ENCODE peak calls at places on chromosomes 7 and 10, in nine cellular contexts. One of them, this sample, is unnamed.

GRCh38 chr10:79433324-79434222 is 11.9 kb downstream of the ZCCHC24 start:
- DNase-seq in foreskin fibroblast: no peak
- DNase-seq in fibroblast of pulmonary artery: no peak
- DNase-seq in neural crest cell: no peak
- DNase-seq in fibroblast of lung: no peak
- DNase-seq in left ventricle myocardium inferior: no peak
- DNase-seq in endothelial cell of umbilical vein: no peak
- DNase-seq in Calu3: no peak
- DNase-seq in uterus: peak
- DNase-seq in this sample: no peak

GRCh38 chr7:13016633-13017324 is 329.3 kb downstream of the ARL4A start:
- DNase-seq in fibroblast of pulmonary artery: peak
- DNase-seq in foreskin fibroblast: no peak
- DNase-seq in uterus: no peak
- DNase-seq in endothelial cell of umbilical vein: no peak
- DNase-seq in Calu3: no peak
- DNase-seq in fibroblast of lung: peak
- DNase-seq in neural crest cell: no peak
- DNase-seq in left ventricle myocardium inferior: no peak
- DNase-seq in this sample: no peak

GRCh38 chr7:133452611-133453010 is 199.7 kb downstream of the EXOC4 start:
- DNase-seq in fibroblast of lung: peak
- DNase-seq in neural crest cell: no peak
- DNase-seq in foreskin fibroblast: no peak
- DNase-seq in endothelial cell of umbilical vein: no peak
- DNase-seq in Calu3: no peak
- DNase-seq in left ventricle myocardium inferior: no peak
- DNase-seq in uterus: no peak
- DNase-seq in fibroblast of pulmonary artery: no peak
- DNase-seq in this sample: no peak

GRCh38 chr7:55065079-55065478 is 46.3 kb downstream of the EGFR start:
- DNase-seq in foreskin fibroblast: peak
- DNase-seq in left ventricle myocardium inferior: no peak
- DNase-seq in uterus: peak
- DNase-seq in neural crest cell: no peak
- DNase-seq in Calu3: peak
- DNase-seq in fibroblast of lung: peak
- DNase-seq in fibroblast of pulmonary artery: peak
- DNase-seq in endothelial cell of umbilical vein: peak
- DNase-seq in this sample: peak

GRCh38 chr10:132403511-132404168 is 6.6 kb downstream of the PWWP2B start:
- DNase-seq in fibroblast of lung: no peak
- DNase-seq in endothelial cell of umbilical vein: no peak
- DNase-seq in Calu3: peak
- DNase-seq in fibroblast of pulmonary artery: no peak
- DNase-seq in uterus: no peak
- DNase-seq in neural crest cell: no peak
- DNase-seq in foreskin fibroblast: no peak
- DNase-seq in left ventricle myocardium inferior: no peak
- DNase-seq in this sample: no peak

GRCh38 chr10:10796061-10796773 is 221.5 kb upstream of the CELF2 start:
- DNase-seq in endothelial cell of umbilical vein: peak
- DNase-seq in uterus: peak
- DNase-seq in fibroblast of lung: peak
- DNase-seq in neural crest cell: no peak
- DNase-seq in Calu3: no peak
- DNase-seq in fibroblast of pulmonary artery: peak
- DNase-seq in left ventricle myocardium inferior: no peak
- DNase-seq in foreskin fibroblast: no peak
- DNase-seq in this sample: no peak

GRCh38 chr10:6755891-6756460 is 175.9 kb upstream of the PRKCQ start:
- DNase-seq in fibroblast of lung: peak
- DNase-seq in endothelial cell of umbilical vein: peak
- DNase-seq in foreskin fibroblast: peak
- DNase-seq in neural crest cell: no peak
- DNase-seq in left ventricle myocardium inferior: no peak
- DNase-seq in uterus: no peak
- DNase-seq in Calu3: no peak
- DNase-seq in fibroblast of pulmonary artery: peak
- DNase-seq in this sample: peak

GRCh38 chr10:69801094-69801433 is 642 bp upstream of the COL13A1 start:
- DNase-seq in neural crest cell: peak
- DNase-seq in fibroblast of pulmonary artery: peak
- DNase-seq in endothelial cell of umbilical vein: peak
- DNase-seq in left ventricle myocardium inferior: peak
- DNase-seq in uterus: no peak
- DNase-seq in foreskin fibroblast: peak
- DNase-seq in fibroblast of lung: peak
- DNase-seq in Calu3: peak
- DNase-seq in this sample: no peak

GRCh38 chr7:45982912-45983719 is 62.0 kb upstream of the IGFBP3 start:
- DNase-seq in endothelial cell of umbilical vein: no peak
- DNase-seq in Calu3: no peak
- DNase-seq in foreskin fibroblast: no peak
- DNase-seq in uterus: no peak
- DNase-seq in left ventricle myocardium inferior: no peak
- DNase-seq in fibroblast of pulmonary artery: no peak
- DNase-seq in fibroblast of lung: no peak
- DNase-seq in neural crest cell: no peak
- DNase-seq in this sample: no peak

GRCh38 chr7:44755698-44756627 is 7.3 kb downstream of the ZMIZ2 start:
- DNase-seq in endothelial cell of umbilical vein: no peak
- DNase-seq in left ventricle myocardium inferior: no peak
- DNase-seq in neural crest cell: no peak
- DNase-seq in fibroblast of lung: no peak
- DNase-seq in uterus: no peak
- DNase-seq in Calu3: no peak
- DNase-seq in fibroblast of pulmonary artery: no peak
- DNase-seq in foreskin fibroblast: no peak
- DNase-seq in this sample: no peak

GRCh38 chr10:101495324-101495925 is 92.6 kb downstream of the POLL start:
- DNase-seq in endothelial cell of umbilical vein: peak
- DNase-seq in Calu3: peak
- DNase-seq in left ventricle myocardium inferior: no peak
- DNase-seq in neural crest cell: no peak
- DNase-seq in fibroblast of lung: peak
- DNase-seq in fibroblast of pulmonary artery: peak
- DNase-seq in uterus: no peak
- DNase-seq in foreskin fibroblast: peak
- DNase-seq in this sample: peak
- TF ChIP-seq CTCF in endothelial cell of umbilical vein: peak
- TF ChIP-seq CTCF in Calu3: no peak
- TF ChIP-seq CTCF in left ventricle myocardium inferior: peak
- TF ChIP-seq CTCF in neural crest cell: peak
- TF ChIP-seq CTCF in fibroblast of lung: peak
- TF ChIP-seq CTCF in fibroblast of pulmonary artery: peak
- TF ChIP-seq CTCF in uterus: no peak
- TF ChIP-seq CTCF in foreskin fibroblast: peak
- TF ChIP-seq CTCF in this sample: peak

GRCh38 chr10:93813507-93814465 is 56.0 kb downstream of the LGI1 start:
- DNase-seq in Calu3: peak
- DNase-seq in uterus: no peak
- DNase-seq in fibroblast of pulmonary artery: peak
- DNase-seq in endothelial cell of umbilical vein: peak
- DNase-seq in left ventricle myocardium inferior: peak
- DNase-seq in neural crest cell: peak
- DNase-seq in fibroblast of lung: peak
- DNase-seq in foreskin fibroblast: no peak
- DNase-seq in this sample: no peak
- TF ChIP-seq CTCF in Calu3: peak
- TF ChIP-seq CTCF in uterus: no peak
- TF ChIP-seq CTCF in fibroblast of pulmonary artery: peak
- TF ChIP-seq CTCF in endothelial cell of umbilical vein: peak
- TF ChIP-seq CTCF in left ventricle myocardium inferior: peak
- TF ChIP-seq CTCF in neural crest cell: peak
- TF ChIP-seq CTCF in fibroblast of lung: peak
- TF ChIP-seq CTCF in foreskin fibroblast: peak
- TF ChIP-seq CTCF in this sample: peak

DNA sequence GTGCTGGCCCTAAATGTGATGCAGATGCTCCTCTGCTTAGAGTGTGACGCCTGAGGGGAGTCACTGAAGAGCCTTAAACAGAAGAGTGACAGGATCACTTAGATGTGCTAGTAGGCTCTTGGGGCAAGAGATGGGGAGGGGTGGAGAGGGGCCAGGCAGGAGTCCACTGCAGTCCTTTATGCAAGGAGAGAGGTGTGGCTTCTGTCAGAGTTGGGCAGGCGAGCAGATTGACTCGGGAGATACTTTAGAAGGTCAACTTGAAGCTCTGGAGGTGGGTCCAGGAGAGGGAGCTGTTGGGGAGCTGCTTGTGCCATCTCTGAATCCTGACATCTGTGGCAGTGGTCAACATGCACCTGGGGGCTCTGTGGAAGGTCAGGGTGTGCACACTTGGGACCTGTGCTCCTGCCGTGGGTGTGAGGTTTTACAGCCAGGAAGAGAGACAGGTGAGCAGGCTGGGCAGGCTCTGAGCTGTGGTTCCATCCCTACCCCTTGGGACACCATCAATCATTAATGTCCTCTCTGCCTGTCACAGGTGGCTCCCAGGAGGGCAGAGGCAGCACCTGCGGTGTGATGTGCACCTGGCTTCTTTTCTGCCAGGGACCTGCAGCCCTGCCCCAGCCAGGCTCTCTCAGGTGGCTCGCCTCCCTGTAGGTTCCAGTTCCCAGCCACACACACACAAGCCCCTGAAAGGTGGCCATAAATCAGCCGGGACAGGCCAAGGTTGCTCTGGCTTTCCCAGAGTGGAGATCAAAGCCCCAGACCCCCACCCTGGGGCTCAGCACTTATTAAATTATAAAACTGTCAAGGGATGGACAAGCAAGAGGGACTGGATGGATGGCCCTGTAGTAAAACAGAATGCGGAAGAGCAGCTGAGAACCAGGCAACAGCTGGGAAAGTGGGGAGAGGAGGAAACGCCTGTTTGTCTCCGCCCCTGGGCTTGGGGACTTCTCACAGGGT is 14.0 kb downstream of the NEURL1 start:
- DNase-seq in foreskin fibroblast: no peak
- DNase-seq in neural crest cell: no peak
- DNase-seq in left ventricle myocardium inferior: no peak
- DNase-seq in fibroblast of lung: no peak
- DNase-seq in Calu3: no peak
- DNase-seq in fibroblast of pulmonary artery: no peak
- DNase-seq in endothelial cell of umbilical vein: no peak
- DNase-seq in uterus: no peak
- DNase-seq in this sample: no peak
- TF ChIP-seq CTCF in foreskin fibroblast: no peak
- TF ChIP-seq CTCF in neural crest cell: no peak
- TF ChIP-seq CTCF in left ventricle myocardium inferior: no peak
- TF ChIP-seq CTCF in fibroblast of lung: no peak
- TF ChIP-seq CTCF in Calu3: no peak
- TF ChIP-seq CTCF in fibroblast of pulmonary artery: no peak
- TF ChIP-seq CTCF in endothelial cell of umbilical vein: no peak
- TF ChIP-seq CTCF in uterus: no peak
- TF ChIP-seq CTCF in this sample: no peak

DNA sequence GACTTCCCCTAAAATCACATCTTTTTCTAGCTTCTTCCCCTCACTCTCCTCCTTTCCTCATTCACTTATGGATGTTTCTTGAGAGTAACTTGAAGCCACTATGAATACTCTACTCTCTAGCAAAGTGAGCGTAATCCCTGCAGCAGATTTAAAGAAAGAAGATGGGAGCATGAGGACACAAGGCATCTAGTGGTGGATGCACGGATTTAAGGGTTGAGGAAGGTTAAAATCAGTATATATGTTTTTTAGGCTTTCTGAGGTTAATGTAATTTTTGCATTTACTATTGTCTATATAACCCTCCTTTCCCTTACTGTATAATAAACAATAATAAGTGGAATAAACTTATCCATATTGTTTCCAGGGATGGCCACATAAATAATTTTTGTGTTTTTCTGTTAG is 495.2 kb upstream of the TPK1 start:
- DNase-seq in Calu3: no peak
- DNase-seq in endothelial cell of umbilical vein: no peak
- DNase-seq in neural crest cell: no peak
- DNase-seq in fibroblast of pulmonary artery: no peak
- DNase-seq in fibroblast of lung: no peak
- DNase-seq in uterus: no peak
- DNase-seq in left ventricle myocardium inferior: no peak
- DNase-seq in foreskin fibroblast: no peak
- DNase-seq in this sample: no peak
- TF ChIP-seq CTCF in Calu3: no peak
- TF ChIP-seq CTCF in endothelial cell of umbilical vein: no peak
- TF ChIP-seq CTCF in neural crest cell: peak
- TF ChIP-seq CTCF in fibroblast of pulmonary artery: no peak
- TF ChIP-seq CTCF in fibroblast of lung: no peak
- TF ChIP-seq CTCF in uterus: no peak
- TF ChIP-seq CTCF in left ventricle myocardium inferior: no peak
- TF ChIP-seq CTCF in foreskin fibroblast: no peak
- TF ChIP-seq CTCF in this sample: no peak

GRCh38 chr7:35849158-35849831 is 48.4 kb downstream of the SEPTIN7 start:
- DNase-seq in neural crest cell: no peak
- DNase-seq in left ventricle myocardium inferior: no peak
- DNase-seq in fibroblast of lung: no peak
- DNase-seq in uterus: no peak
- DNase-seq in foreskin fibroblast: no peak
- DNase-seq in endothelial cell of umbilical vein: no peak
- DNase-seq in Calu3: no peak
- DNase-seq in fibroblast of pulmonary artery: peak
- DNase-seq in this sample: no peak
- TF ChIP-seq CTCF in neural crest cell: peak
- TF ChIP-seq CTCF in left ventricle myocardium inferior: no peak
- TF ChIP-seq CTCF in fibroblast of lung: no peak
- TF ChIP-seq CTCF in uterus: no peak
- TF ChIP-seq CTCF in foreskin fibroblast: no peak
- TF ChIP-seq CTCF in endothelial cell of umbilical vein: no peak
- TF ChIP-seq CTCF in Calu3: no peak
- TF ChIP-seq CTCF in fibroblast of pulmonary artery: no peak
- TF ChIP-seq CTCF in this sample: no peak

GRCh38 chr10:83990126-83990525 is 149.2 kb upstream of the GHITM start:
- DNase-seq in left ventricle myocardium inferior: no peak
- DNase-seq in fibroblast of pulmonary artery: no peak
- DNase-seq in fibroblast of lung: no peak
- DNase-seq in neural crest cell: no peak
- DNase-seq in foreskin fibroblast: no peak
- DNase-seq in endothelial cell of umbilical vein: no peak
- DNase-seq in uterus: no peak
- DNase-seq in Calu3: no peak
- DNase-seq in this sample: no peak

GRCh38 chr10:83988435-83988834 is 150.9 kb upstream of the GHITM start:
- DNase-seq in endothelial cell of umbilical vein: no peak
- DNase-seq in foreskin fibroblast: no peak
- DNase-seq in uterus: no peak
- DNase-seq in fibroblast of lung: no peak
- DNase-seq in Calu3: no peak
- DNase-seq in fibroblast of pulmonary artery: no peak
- DNase-seq in left ventricle myocardium inferior: no peak
- DNase-seq in neural crest cell: no peak
- DNase-seq in this sample: no peak

GRCh38 chr10:83994351-83994750 is 145.0 kb upstream of the GHITM start:
- DNase-seq in fibroblast of lung: no peak
- DNase-seq in uterus: no peak
- DNase-seq in foreskin fibroblast: no peak
- DNase-seq in neural crest cell: no peak
- DNase-seq in endothelial cell of umbilical vein: no peak
- DNase-seq in Calu3: no peak
- DNase-seq in left ventricle myocardium inferior: no peak
- DNase-seq in fibroblast of pulmonary artery: no peak
- DNase-seq in this sample: no peak

GRCh38 chr10:83995932-83996331 is 143.4 kb upstream of the GHITM start:
- DNase-seq in fibroblast of pulmonary artery: no peak
- DNase-seq in endothelial cell of umbilical vein: no peak
- DNase-seq in neural crest cell: no peak
- DNase-seq in foreskin fibroblast: no peak
- DNase-seq in left ventricle myocardium inferior: no peak
- DNase-seq in Calu3: no peak
- DNase-seq in uterus: no peak
- DNase-seq in fibroblast of lung: no peak
- DNase-seq in this sample: no peak

GRCh38 chr10:83991986-83992753 is 147.1 kb upstream of the GHITM start:
- DNase-seq in fibroblast of lung: no peak
- DNase-seq in endothelial cell of umbilical vein: peak
- DNase-seq in fibroblast of pulmonary artery: peak
- DNase-seq in uterus: no peak
- DNase-seq in Calu3: peak
- DNase-seq in left ventricle myocardium inferior: no peak
- DNase-seq in neural crest cell: peak
- DNase-seq in foreskin fibroblast: no peak
- DNase-seq in this sample: no peak
- TF ChIP-seq CTCF in fibroblast of lung: no peak
- TF ChIP-seq CTCF in endothelial cell of umbilical vein: peak
- TF ChIP-seq CTCF in fibroblast of pulmonary artery: peak
- TF ChIP-seq CTCF in uterus: no peak
- TF ChIP-seq CTCF in Calu3: no peak
- TF ChIP-seq CTCF in left ventricle myocardium inferior: no peak
- TF ChIP-seq CTCF in neural crest cell: peak
- TF ChIP-seq CTCF in foreskin fibroblast: peak
- TF ChIP-seq CTCF in this sample: peak

This sample was measured in HFF-Myc.